ENCODE peak calls at places on chromosome 21, in four cellular contexts. O is hepatocyte, C is PC-3, N is GM23338. H is an unnamed sample.

GRCh38 chr21:31905444-31906400 is 32.9 kb downstream of the HUNK start:
- DNase-seq in O (no peak), C (no peak), N (no peak), H (no peak)

GRCh38 chr21:28745131-28746055 is 247.3 kb downstream of the LTN1 start:
- DNase-seq in O (peak; percentile 86), C (peak; percentile 92), N (peak; percentile 86), H (peak; percentile 79)

GRCh38 chr21:38875694-38876492 is 70.2 kb downstream of the ETS2 start:
- DNase-seq in O (no peak), C (no peak), N (no peak), H (no peak)

GRCh38 chr21:25307489-25307888 is 299.8 kb downstream of the MRPL39 start:
- DNase-seq in O (no peak), C (peak; percentile 73), N (no peak), H (no peak)

GRCh38 chr21:35138665-35139381 is 89.7 kb upstream of the RUNX1 start:
- DNase-seq in O (peak; percentile 17), C (peak; percentile 94), N (peak; percentile 8), H (peak; percentile 58)

GRCh38 chr21:43880111-43880985 is 15.3 kb downstream of the AGPAT3 start:
- DNase-seq in O (no peak), C (peak; percentile 93), N (peak; percentile 23), H (no peak)

GRCh38 chr21:34074283-34075098 is 1.1 kb downstream of the MRPS6 start:
- DNase-seq in O (peak; percentile 27), C (peak; percentile 32), N (peak; percentile 60), H (peak; percentile 39)

GRCh38 chr21:27021801-27022200 is 54.9 kb upstream of the ADAMTS5 start:
- DNase-seq in O (no peak), C (no peak), N (no peak), H (no peak)

GRCh38 chr21:43721225-43721605 is 2.3 kb downstream of the PDXK start:
- DNase-seq in O (peak; percentile 6), C (no peak), N (no peak), H (no peak)

GRCh38 chr21:42262826-42263225 is 43.9 kb downstream of the ABCG1 start:
- DNase-seq in O (peak; percentile 46), C (peak; percentile 77), N (no peak), H (no peak)

GRCh38 chr21:15301736-15302135 is 236.9 kb upstream of the NRIP1 start:
- DNase-seq in O (no peak), C (peak; percentile 24), N (no peak), H (no peak)

GRCh38 chr21:32308696-32309095 is 10.0 kb downstream of the MRAP start:
- DNase-seq in O (no peak), C (no peak), N (no peak), H (no peak)

GRCh38 chr21:39860600-39860999 is 6.6 kb upstream of the PCP4 start:
- DNase-seq in O (no peak), C (no peak), N (no peak), H (no peak)

GRCh38 chr21:42009018-42009830 is 936 bp downstream of the ZBTB21 start:
- DNase-seq in O (peak; percentile 80), C (peak; percentile 49), N (peak; percentile 77), H (peak; percentile 77)

GRCh38 chr21:23638131-23638530 is 1969.2 kb downstream of the MRPL39 start:
- DNase-seq in O (no peak), C (no peak), N (no peak), H (no peak)

GRCh38 chr21:41585199-41585994 is 77.4 kb upstream of the TMPRSS2 start:
- DNase-seq in O (no peak), C (no peak), N (no peak), H (no peak)

GRCh38 chr21:41953249-41953830 is 478 bp downstream of the C2CD2 start:
- DNase-seq in O (peak; percentile 42), C (peak; percentile 23), N (peak; percentile 32), H (no peak)

GRCh38 chr21:43287974-43288755 is 119.4 kb downstream of the CRYAA start:
- DNase-seq in O (peak; percentile 67), C (peak; percentile 78), N (no peak), H (no peak)

GRCh38 chr21:29196021-29196663 is 65.7 kb downstream of the MAP3K7CL start:
- DNase-seq in O (peak; percentile 70), C (peak; percentile 95), N (peak; percentile 33), H (peak; percentile 55)

GRCh38 chr21:41683815-41684214 is 83.0 kb downstream of the RIPK4 start:
- DNase-seq in O (no peak), C (no peak), N (no peak), H (no peak)

GRCh38 chr21:38349111-38349746 is 92.4 kb downstream of the KCNJ15 start:
- DNase-seq in O (no peak), C (no peak), N (no peak), H (no peak)

GRCh38 chr21:16741228-16741665 is 771.6 kb upstream of the CXADR start:
- DNase-seq in O (no peak), C (no peak), N (no peak), H (no peak)

GRCh38 chr21:42530167-42530518 is 16.5 kb downstream of the SLC37A1 start:
- DNase-seq in O (no peak), C (no peak), N (no peak), H (peak; percentile 13)

GRCh38 chr21:30014883-30015282 is 75.1 kb upstream of the GRIK1 start:
- DNase-seq in O (no peak), C (no peak), N (peak; percentile 28), H (no peak)

GRCh38 chr21:38774152-38774551 is 31.6 kb upstream of the ETS2 start:
- DNase-seq in O (no peak), C (no peak), N (no peak), H (no peak)

GRCh38 chr21:33963848-33964555 is 48.4 kb upstream of the ATP5PO start:
- DNase-seq in O (no peak), C (no peak), N (no peak), H (no peak)

GRCh38 chr21:36788116-36788515 is 89.2 kb downstream of the SIM2 start:
- DNase-seq in O (peak; percentile 72), C (peak; percentile 74), N (no peak), H (no peak)
- H3K9me2 ChIP-seq in O (no peaks in the 10 kb centered on the region), C (no peaks in the 10 kb centered on the region), N (peaks cover 8% of the 10 kb centered on the region), H (no peaks in the 10 kb centered on the region)

DNA sequence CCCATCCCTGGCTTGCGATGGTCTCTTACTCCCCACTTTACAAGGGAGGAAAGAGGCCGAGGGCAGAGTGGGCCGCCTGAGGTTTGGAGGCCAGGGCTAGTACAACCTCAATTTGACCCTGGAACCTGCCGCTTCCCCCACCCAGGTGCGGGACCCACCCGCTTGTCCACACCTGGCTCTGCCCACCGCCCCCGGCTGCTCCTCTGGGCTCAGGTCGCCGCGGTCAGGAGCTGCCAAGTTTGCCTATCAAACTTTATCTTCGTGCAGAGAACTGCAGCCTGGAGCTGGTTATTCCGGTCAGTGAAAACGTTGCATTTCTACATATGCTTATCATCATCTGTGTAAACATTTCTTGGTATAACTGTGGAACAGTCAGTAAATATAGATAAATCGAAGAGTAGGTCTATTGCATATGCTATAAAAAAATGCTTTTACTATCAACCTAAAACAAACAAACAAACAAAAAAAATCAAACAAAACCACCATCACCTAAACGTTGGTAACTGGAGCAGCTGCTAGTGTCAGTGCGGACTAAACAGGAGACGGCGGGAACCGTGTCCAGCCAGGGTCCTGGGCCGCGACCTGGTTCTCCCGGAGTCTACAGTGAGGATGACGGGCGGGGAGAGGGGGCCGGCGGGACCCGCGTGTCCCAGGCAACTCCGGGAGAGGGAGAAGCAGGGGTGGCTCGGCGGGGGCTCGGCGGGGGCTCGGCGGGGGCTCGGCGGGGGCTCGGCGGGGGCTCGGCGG is 906 bp upstream of the ADARB1 start:
- DNase-seq in O (peak; percentile 64), C (peak; percentile 70), N (peak; percentile 64), H (peak; percentile 13)
- TF ChIP-seq EZH2phosphoT487 in O (no peak), C (no peak), N (no peak), H (no peak)

DNA sequence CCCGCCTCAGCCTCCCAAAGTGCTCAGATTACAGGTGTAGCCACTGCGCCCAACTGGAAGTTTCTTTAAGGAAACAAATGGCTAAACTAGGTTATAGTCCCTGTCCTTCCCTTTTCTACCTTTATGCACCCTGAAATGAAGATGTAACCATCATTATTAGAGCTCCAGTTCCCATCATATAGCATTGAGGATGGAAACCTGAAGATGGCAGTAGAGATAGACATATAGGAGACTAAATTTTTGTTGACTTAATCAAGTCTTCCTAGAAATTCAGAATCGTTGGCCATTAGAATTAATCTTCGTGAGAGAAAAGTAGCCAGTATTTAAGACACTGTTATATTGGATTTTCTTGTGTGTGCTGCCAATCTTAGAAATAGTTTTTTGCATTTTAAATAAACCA is 1016.3 kb upstream of the NCAM2 start:
- DNase-seq in O (no peak), C (peak; percentile 42), N (peak; percentile 52), H (no peak)
- TF ChIP-seq CTCF in O (no peak), C (peak; percentile 48), N (peak; percentile 47), H (no peak)

GRCh38 chr21:45506241-45506817 is 35.9 kb downstream of the SLC19A1 start:
- DNase-seq in O (no peak), C (no peak), N (no peak), H (no peak)

GRCh38 chr21:45508607-45509565 is 33.4 kb downstream of the SLC19A1 start:
- DNase-seq in O (no peak), C (no peak), N (no peak), H (no peak)

GRCh38 chr21:45506836-45507522 is 35.3 kb downstream of the SLC19A1 start:
- DNase-seq in O (no peak), C (no peak), N (no peak), H (no peak)

GRCh38 chr21:45507888-45508508 is 34.2 kb downstream of the SLC19A1 start:
- DNase-seq in O (no peak), C (no peak), N (no peak), H (no peak)

GRCh38 chr21:45507523-45507875 is 34.7 kb downstream of the SLC19A1 start:
- DNase-seq in O (no peak), C (no peak), N (no peak), H (no peak)
- H3K9me2 ChIP-seq in O (no peaks in the 10 kb centered on the region), C (no peaks in the 10 kb centered on the region), N (no peaks in the 10 kb centered on the region), H (no peaks in the 10 kb centered on the region)

H was measured in OCI-LY7.